ENCODE peak calls at places on chromosomes 4 and X, in nine cellular contexts. L is hypothalamus; F is SW480; N is occipital lobe; B is activated CD8-positive, alpha-beta memory T cell treated with anti-CD3 and anti-CD28 coated beads for 24 hours; I is CD8-positive, alpha-beta memory T cell; Y is dermis microvascular lymphatic vessel endothelial cell; P is mesenchymal stem cell; Z is stimulated activated CD8-positive, alpha-beta memory T cell treated with anti-CD3 and anti-CD28 coated beads, Interleukin-7, amount 100 ng/mL, for 1 hour. C is an unnamed sample.

GRCh38 chrX:1246816-1247215 is 21.8 kb upstream of the CSF2RA start:
- DNase-seq in I (peak), B (peak), N (peak), P (peak), F (peak), Y (peak), L (peak), Z (peak), C (no peak)

GRCh38 chrX:47631676-47632075 is 1.9 kb upstream of the CFP start:
- DNase-seq in F (no peak), N (no peak), Y (no peak), Z (no peak), L (no peak), P (no peak), I (no peak), B (no peak), C (no peak)

GRCh38 chrX:8743126-8743732 is 11.3 kb upstream of the ANOS1 start:
- DNase-seq in P (peak), Y (no peak), N (no peak), L (no peak), F (peak), I (peak), B (peak), Z (peak), C (no peak)

GRCh38 chr4:53196195-53196641 is 169.6 kb downstream of the SCFD2 start:
- DNase-seq in Z (no peak), L (no peak), I (no peak), N (no peak), B (no peak), F (no peak), Y (no peak), P (peak), C (no peak)

GRCh38 chr4:87973283-87974169 is 2.0 kb upstream of the SPP1 start:
- DNase-seq in I (peak), P (peak), B (no peak), Z (no peak), N (peak), F (peak), L (peak), Y (peak), C (peak)

GRCh38 chr4:5979981-5980380 is 38.2 kb downstream of the C4orf50 start:
- DNase-seq in F (no peak), I (no peak), Y (peak), L (no peak), N (no peak), B (no peak), Z (no peak), P (no peak), C (no peak)

GRCh38 chrX:65572971-65573370 is 38.4 kb upstream of the LAS1L start:
- DNase-seq in P (no peak), L (no peak), N (no peak), F (no peak), B (no peak), I (no peak), Z (no peak), Y (no peak), C (no peak)

GRCh38 chr4:186845137-186845842 is 121.6 kb upstream of the FAT1 start:
- DNase-seq in N (no peak), Z (no peak), I (no peak), P (peak), Y (no peak), F (peak), B (no peak), L (no peak), C (no peak)

GRCh38 chrX:72621619-72622485 is 49.2 kb upstream of the HDAC8 start:
- DNase-seq in F (no peak), Z (no peak), P (peak), L (no peak), Y (peak), I (no peak), B (no peak), N (no peak), C (no peak)

GRCh38 chr4:4859010-4859798 is at the start of gene MSX1:
- DNase-seq in P (peak), I (no peak), F (peak), Y (peak), L (peak), Z (no peak), N (peak), B (no peak), C (peak)

GRCh38 chr4:15805583-15806517 is 27.7 kb downstream of the CD38 start:
- DNase-seq in Y (peak), F (peak), Z (no peak), I (peak), B (no peak), N (no peak), L (no peak), P (peak), C (no peak)

GRCh38 chr4:93199492-93199891 is 629.1 kb upstream of the ATOH1 start:
- DNase-seq in Z (no peak), N (no peak), B (no peak), Y (peak), I (no peak), L (no peak), F (peak), P (peak), C (peak)

GRCh38 chrX:26851981-26852380 is 611.2 kb downstream of the PPP4R3C start:
- DNase-seq in Z (no peak), I (no peak), Y (peak), N (no peak), F (peak), P (peak), L (no peak), B (no peak), C (no peak)

GRCh38 chrX:11667286-11667685 is 1.6 kb upstream of the ARHGAP6 start:
- DNase-seq in F (no peak), B (no peak), N (no peak), P (no peak), L (no peak), Y (no peak), I (no peak), Z (no peak), C (no peak)

GRCh38 chrX:86194758-86195157 is 46.5 kb downstream of the DACH2 start:
- DNase-seq in Y (no peak), N (no peak), F (no peak), L (no peak), P (no peak), B (no peak), Z (no peak), I (no peak), C (no peak)

GRCh38 chrX:24619647-24620046 is 27.5 kb downstream of the PCYT1B start:
- DNase-seq in Y (no peak), P (peak), Z (no peak), L (peak), I (no peak), B (no peak), F (peak), N (peak), C (peak)

GRCh38 chrX:150475466-150475865 is 93.0 kb upstream of the MTM1 start:
- DNase-seq in Z (no peak), Y (no peak), L (no peak), F (no peak), I (no peak), B (no peak), N (no peak), P (no peak), C (no peak)

GRCh38 chrX:124346064-124346876 is at the start of gene SH2D1A:
- DNase-seq in Z (no peak), N (no peak), Y (no peak), L (no peak), P (no peak), B (peak), F (no peak), I (peak), C (no peak)

GRCh38 chr4:139734875-139735380 is 69.3 kb downstream of the MGST2 start:
- DNase-seq in F (peak), Z (peak), P (peak), N (peak), Y (peak), L (peak), I (peak), B (peak), C (peak)

GRCh38 chr4:114384629-114385028 is 214.0 kb upstream of the UGT8 start:
- DNase-seq in I (no peak), N (no peak), B (no peak), F (no peak), Z (no peak), P (peak), L (no peak), Y (peak), C (no peak)

GRCh38 chr4:896216-896615 is 35.9 kb downstream of the GAK start:
- DNase-seq in F (no peak), I (no peak), Y (no peak), Z (no peak), L (no peak), B (no peak), P (no peak), N (no peak), C (no peak)

GRCh38 chr4:76931576-76932276 is 17.8 kb upstream of the SEPTIN11 start:
- DNase-seq in B (no peak), F (no peak), N (no peak), Z (no peak), Y (no peak), P (no peak), L (no peak), I (no peak), C (no peak)

GRCh38 chr4:177214935-177215334 is 94.7 kb upstream of the NEIL3 start:
- DNase-seq in L (no peak), N (no peak), B (no peak), I (no peak), Z (no peak), Y (no peak), F (no peak), P (no peak), C (no peak)

GRCh38 chr4:42767669-42768068 is 110.8 kb upstream of the ATP8A1 start:
- DNase-seq in F (no peak), Z (no peak), L (no peak), Y (no peak), N (no peak), I (no peak), P (no peak), B (no peak), C (no peak)

GRCh38 chr4:5019274-5019673 is at the start of gene CYTL1:
- DNase-seq in I (no peak), L (no peak), Z (no peak), N (no peak), Y (no peak), F (no peak), B (no peak), P (no peak), C (no peak)

GRCh38 chr4:1419708-1420107 is 13.5 kb upstream of the NKX1-1 start:
- DNase-seq in N (no peak), B (no peak), Y (no peak), I (no peak), P (no peak), Z (no peak), L (no peak), F (no peak), C (no peak)

GRCh38 chrX:15547356-15547755 is 46.7 kb downstream of the BMX start:
- DNase-seq in Y (no peak), P (no peak), B (no peak), I (no peak), N (no peak), L (no peak), F (no peak), Z (no peak), C (no peak)

GRCh38 chr4:185797596-185797995 is 14.4 kb downstream of the SORBS2 start:
- DNase-seq in P (no peak), Y (no peak), F (no peak), N (no peak), I (no peak), Z (no peak), L (no peak), B (no peak), C (no peak)